ENCODE peak calls at places on chromosomes 7 and 10, in five cellular contexts. R is heart left ventricle, V is heart right ventricle, Z is MM.1S, E is testis. P is an unnamed sample.

GRCh38 chr7:156558198-156558597 is 82.4 kb upstream of the RNF32 start:
- DNase-seq in E (no peak), Z (no peak), V (no peak), R (no peak), P (peak; percentile 8)

GRCh38 chr10:125006188-125006680 is 64.3 kb downstream of the ZRANB1 start:
- DNase-seq in R (no peak), Z (no peak), E (no peak), V (no peak), P (no peak)

GRCh38 chr10:6019010-6019782 is 41.9 kb upstream of the IL15RA start:
- DNase-seq in R (no peak), Z (no peak), E (no peak), V (no peak), P (no peak)

GRCh38 chr7:94276797-94277196 is 117.9 kb upstream of the COL1A2 start:
- DNase-seq in V (no peak), E (peak; percentile 36), R (no peak), Z (peak; percentile 39), P (peak; percentile 2)

GRCh38 chr10:47165711-47166404 is 134.1 kb upstream of the GDF10 start:
- DNase-seq in Z (no peak), E (peak; percentile 36), V (peak; percentile 62), R (peak; percentile 40), P (peak; percentile 56)

GRCh38 chr7:867406-868188 is 8.8 kb upstream of the GET4 start:
- DNase-seq in Z (no peak), E (no peak), V (peak; percentile 55), R (peak; percentile 89), P (peak; percentile 81)

GRCh38 chr10:78203915-78204818 is 170.5 kb downstream of the RPS24 start:
- DNase-seq in E (peak; percentile 68), V (peak; percentile 71), R (peak; percentile 77), Z (no peak), P (peak; percentile 15)

GRCh38 chr7:105719395-105719794 is 138.1 kb upstream of the EFCAB10 start:
- DNase-seq in V (no peak), R (peak; percentile 35), Z (no peak), E (no peak), P (no peak)

GRCh38 chr7:139482662-139483466 is 609 bp downstream of the KLRG2 start:
- DNase-seq in Z (no peak), R (no peak), V (no peak), E (peak; percentile 22), P (peak; percentile 47)

GRCh38 chr10:114779803-114780609 is 41.6 kb upstream of the FHIP2A start:
- DNase-seq in Z (no peak), E (no peak), V (no peak), R (no peak), P (no peak)

GRCh38 chr10:104339469-104340098 is 1.3 kb upstream of the ITPRIP start:
- DNase-seq in R (no peak), V (no peak), E (peak; percentile 84), Z (peak; percentile 24), P (peak; percentile 76)

DNA sequence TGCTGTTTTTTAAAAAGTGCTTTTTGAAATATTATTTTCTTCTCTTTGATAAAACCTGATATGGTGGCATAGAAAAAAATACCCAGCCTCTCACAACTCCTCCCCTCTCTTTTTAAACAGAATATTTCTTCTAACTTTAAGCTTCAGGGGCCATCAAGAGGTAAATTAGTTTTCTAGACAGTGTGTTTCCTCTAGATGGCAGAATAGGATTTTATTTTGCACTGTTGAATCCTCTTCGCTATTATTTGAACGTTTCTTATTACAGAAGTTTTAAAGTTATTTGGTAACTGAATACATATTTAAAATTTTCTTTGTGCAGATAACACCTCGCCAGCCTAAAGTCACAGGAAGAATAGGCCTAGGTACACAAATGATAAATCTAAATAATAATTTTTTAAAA is 30.3 kb downstream of the ARL5B start:
- DNase-seq in Z (peak; percentile 37), R (no peak), E (no peak), V (no peak), P (no peak)
- TF ChIP-seq CTCF in Z (peak; percentile 37), R (peak; percentile 43), E (no peak), V (peak; percentile 62), P (no peak)

GRCh38 chr7:24974026-24974832 is 5.7 kb downstream of the OSBPL3 start:
- DNase-seq in V (no peak), E (no peak), R (no peak), Z (no peak), P (no peak)

GRCh38 chr7:24978837-24979469 is 1.0 kb downstream of the OSBPL3 start:
- DNase-seq in R (no peak), V (no peak), E (no peak), Z (no peak), P (peak; percentile 54)

GRCh38 chr7:24972991-24973390 is 7.0 kb downstream of the OSBPL3 start:
- DNase-seq in Z (no peak), V (no peak), E (no peak), R (no peak), P (no peak)

GRCh38 chr7:24975172-24975571 is 4.8 kb downstream of the OSBPL3 start:
- DNase-seq in E (no peak), V (no peak), Z (no peak), R (no peak), P (no peak)

GRCh38 chr7:24975647-24976260 is 4.2 kb downstream of the OSBPL3 start:
- DNase-seq in Z (no peak), E (no peak), V (no peak), R (no peak), P (no peak)
- H3K4me1 ChIP-seq in Z (peaks cover 23% of the 10 kb centered on the region), E (peaks cover 1% of the 10 kb centered on the region), V (peaks cover 7% of the 10 kb centered on the region), R (peaks cover 6% of the 10 kb centered on the region), P (peaks cover 11% of the 10 kb centered on the region)

GRCh38 chr7:20343211-20343610 is 12.5 kb downstream of the ITGB8 start:
- DNase-seq in V (no peak), E (no peak), Z (no peak), R (no peak), P (no peak)
- TF ChIP-seq CTCF in V (peak; percentile 20), E (no peak), Z (no peak), R (no peak), P (no peak)

DNA sequence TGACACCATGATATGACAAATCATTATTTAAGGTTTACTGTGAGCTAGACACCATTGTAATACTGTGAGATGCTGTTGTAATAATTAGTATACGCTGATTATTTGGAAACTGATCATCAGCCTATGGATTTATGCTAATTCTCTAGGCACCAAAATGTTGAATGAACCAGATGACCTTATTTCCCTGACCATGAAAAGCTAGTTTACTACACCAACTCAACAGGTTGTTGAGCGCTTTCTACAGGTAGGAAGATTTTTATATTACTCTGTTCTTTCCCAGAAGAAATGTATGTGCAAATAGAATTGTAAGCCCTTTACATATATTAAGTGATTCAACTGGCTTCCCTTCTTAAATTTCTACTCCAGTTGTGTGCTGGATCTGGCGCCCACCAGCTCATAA is 6.2 kb downstream of the NRP1 start:
- DNase-seq in Z (no peak), R (no peak), E (no peak), V (no peak), P (no peak)
- H3K4me1 ChIP-seq in Z (no peaks in the 10 kb centered on the region), R (peaks cover 67% of the 10 kb centered on the region), E (no peaks in the 10 kb centered on the region), V (peaks cover 64% of the 10 kb centered on the region), P (peaks cover 32% of the 10 kb centered on the region)

DNA sequence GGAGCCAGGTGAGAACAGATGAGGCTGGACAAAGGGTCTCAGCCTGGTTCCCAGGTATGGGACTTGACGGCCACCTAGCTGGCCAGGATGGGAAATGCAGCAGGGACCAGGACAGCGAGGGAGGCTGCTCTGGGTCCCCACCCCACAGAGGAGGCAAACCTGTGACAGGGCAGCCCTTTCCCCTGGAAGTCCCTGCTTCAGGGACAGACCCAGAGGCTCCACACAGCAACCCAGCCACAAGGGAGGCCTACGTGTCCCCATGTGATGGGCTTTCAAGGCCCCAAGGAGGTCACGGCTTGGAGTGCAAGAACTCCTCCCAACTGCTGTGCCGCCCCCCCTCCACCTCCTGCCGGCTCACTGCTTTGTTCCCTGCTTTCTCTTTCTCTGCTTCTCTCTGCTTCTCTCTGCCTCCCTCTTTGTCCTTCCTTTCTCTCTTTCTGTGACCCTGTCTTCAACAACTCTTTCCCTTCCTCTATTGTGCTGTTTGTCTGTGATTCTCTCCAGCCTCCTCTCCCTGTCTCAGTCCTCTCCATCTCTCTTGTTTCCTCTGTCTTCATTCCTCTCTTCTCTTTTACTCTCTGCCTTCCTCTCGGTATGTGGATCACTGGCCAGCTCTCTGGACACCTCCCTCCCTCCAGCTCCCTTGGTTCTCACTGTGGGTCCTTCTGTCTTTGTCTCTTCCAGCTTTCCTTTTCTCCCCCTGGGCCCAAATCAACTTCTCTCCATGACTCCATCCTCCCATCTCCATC is 9.6 kb upstream of the EIF5AL1 start:
- DNase-seq in R (no peak), V (peak; percentile 19), Z (no peak), E (peak; percentile 18), P (no peak)
- TF ChIP-seq CTCF in R (peak; percentile 26), V (peak; percentile 55), Z (no peak), E (peak; percentile 5), P (no peak)

GRCh38 chr10:22610595-22610994 is 103.8 kb downstream of the PIP4K2A start:
- DNase-seq in R (no peak), V (no peak), E (no peak), Z (no peak), P (no peak)

GRCh38 chr10:22611425-22612111 is 102.8 kb downstream of the PIP4K2A start:
- DNase-seq in Z (peak; percentile 61), V (no peak), E (no peak), R (no peak), P (no peak)

GRCh38 chr10:22613011-22613410 is 101.4 kb downstream of the PIP4K2A start:
- DNase-seq in Z (no peak), E (no peak), V (no peak), R (no peak), P (no peak)

GRCh38 chr10:22609719-22610118 is 104.7 kb downstream of the PIP4K2A start:
- DNase-seq in V (no peak), E (no peak), Z (no peak), R (no peak), P (no peak)

DNA sequence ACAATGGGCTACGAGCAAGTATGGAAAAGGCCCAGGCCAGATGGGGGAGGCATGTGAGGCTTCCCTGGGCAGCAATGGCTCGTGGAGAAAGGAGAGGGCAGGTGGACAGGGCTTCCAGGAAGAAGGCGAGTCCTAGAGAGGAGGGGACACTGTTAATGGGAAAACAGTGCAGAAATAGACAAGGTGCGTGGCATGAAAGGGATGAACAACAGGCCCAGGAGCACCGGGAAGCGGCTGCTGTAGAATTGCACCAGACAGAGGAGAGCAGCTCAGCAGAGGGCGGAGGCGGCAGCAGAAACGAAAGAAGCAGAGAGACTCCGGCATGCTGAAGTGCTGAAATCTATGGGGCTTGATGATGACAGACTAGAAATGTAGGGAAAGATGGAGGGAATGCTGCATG is 102.1 kb downstream of the PIP4K2A start:
- DNase-seq in R (no peak), Z (no peak), V (no peak), E (no peak), P (no peak)
- H3K4me1 ChIP-seq in R (peaks cover 14% of the 10 kb centered on the region), Z (peaks cover 20% of the 10 kb centered on the region), V (peaks cover 4% of the 10 kb centered on the region), E (no peaks in the 10 kb centered on the region), P (no peaks in the 10 kb centered on the region)

P was measured in thyroid gland.